ENCODE peak calls at places on chromosomes 11 and 22, in ten cellular contexts. K, H, G, V, O, M, E, Z, D and Q are unnamed samples.

GRCh38 chr11:128530119-128531091 is 57.0 kb downstream of the ETS1 start:
- DNase-seq in G (no peak), H (no peak), E (no peak), D (no peak), M (no peak), Z (peak), O (peak), K (no peak), V (no peak), Q (no peak)

GRCh38 chr11:10108901-10109665 is 184.9 kb downstream of the SBF2 start:
- DNase-seq in E (no peak), G (peak), H (no peak), O (peak), K (no peak), M (no peak), Z (no peak), D (no peak), V (no peak), Q (no peak)

GRCh38 chr22:32803020-32803758 is 1.7 kb downstream of the TIMP3 start:
- DNase-seq in H (peak), Z (no peak), E (no peak), K (no peak), M (no peak), V (no peak), D (no peak), O (peak), G (no peak), Q (no peak)

GRCh38 chr11:35970445-35970844 is 26.6 kb downstream of the LDLRAD3 start:
- DNase-seq in E (no peak), D (no peak), Z (no peak), O (no peak), K (no peak), H (no peak), G (no peak), M (no peak), V (no peak), Q (no peak)

GRCh38 chr11:113695207-113695606 is 10.9 kb downstream of the TMPRSS5 start:
- DNase-seq in Z (no peak), H (no peak), D (no peak), M (no peak), V (no peak), E (no peak), G (no peak), O (no peak), K (no peak), Q (no peak)

GRCh38 chr22:41524809-41525449 is 19.3 kb downstream of the POLR3H start:
- DNase-seq in D (no peak), E (peak), K (no peak), O (peak), M (peak), Z (no peak), H (no peak), G (no peak), V (peak), Q (peak)

GRCh38 chr11:69924308-69925161 is 105.3 kb upstream of the FGF3 start:
- DNase-seq in H (no peak), O (no peak), Z (no peak), M (no peak), K (no peak), E (no peak), G (no peak), V (no peak), D (no peak), Q (no peak)

GRCh38 chr11:43892851-43893250 is 12.2 kb downstream of the ALKBH3 start:
- DNase-seq in V (no peak), K (no peak), M (no peak), Z (no peak), G (no peak), O (no peak), E (no peak), H (no peak), D (no peak), Q (no peak)

GRCh38 chr22:23481369-23481768 is 98.7 kb downstream of the IGLL1 start:
- DNase-seq in K (no peak), M (no peak), Z (no peak), H (no peak), V (no peak), E (no peak), D (no peak), O (no peak), G (no peak), Q (no peak)

GRCh38 chr22:27990879-27991278 is 71.8 kb upstream of the PITPNB start:
- DNase-seq in O (peak), E (no peak), M (peak), V (no peak), H (peak), K (no peak), D (peak), Z (no peak), G (peak), Q (no peak)

GRCh38 chr11:76653674-76654309 is 16.8 kb downstream of the LRRC32 start:
- DNase-seq in Z (peak), M (no peak), K (no peak), E (no peak), O (peak), D (no peak), G (peak), H (no peak), V (no peak), Q (no peak)

GRCh38 chr22:49827853-49828598 is at the start of gene BRD1:
- DNase-seq in V (peak), Z (peak), O (peak), M (peak), H (peak), D (peak), G (peak), K (no peak), E (peak), Q (no peak)